ENCODE peak calls at places on chromosomes 16 and 17, in ten cellular contexts. One of them, this sample, is unnamed.

GRCh38 chr17:72333570-72333969 is 212.8 kb downstream of the SOX9 start:
- DNase-seq in PC-9: no peak
- DNase-seq in cardiac fibroblast: no peak
- DNase-seq in ovary: no peak
- DNase-seq in keratinocyte: no peak
- DNase-seq in fibroblast of lung: no peak
- DNase-seq in mucosa of descending colon: no peak
- DNase-seq in fibroblast of villous mesenchyme: no peak
- DNase-seq in GM06990: no peak
- DNase-seq in Panc1: no peak
- DNase-seq in this sample: no peak

GRCh38 chr16:65757064-65757463 is 609.4 kb upstream of the CDH5 start:
- DNase-seq in PC-9: no peak
- DNase-seq in fibroblast of villous mesenchyme: no peak
- DNase-seq in ovary: peak
- DNase-seq in Panc1: no peak
- DNase-seq in GM06990: no peak
- DNase-seq in mucosa of descending colon: no peak
- DNase-seq in keratinocyte: no peak
- DNase-seq in fibroblast of lung: no peak
- DNase-seq in cardiac fibroblast: peak
- DNase-seq in this sample: peak

GRCh38 chr17:4869599-4869998 is 29.7 kb upstream of the C17orf107 start:
- DNase-seq in Panc1: no peak
- DNase-seq in ovary: no peak
- DNase-seq in cardiac fibroblast: no peak
- DNase-seq in PC-9: no peak
- DNase-seq in mucosa of descending colon: no peak
- DNase-seq in keratinocyte: no peak
- DNase-seq in GM06990: no peak
- DNase-seq in fibroblast of villous mesenchyme: no peak
- DNase-seq in fibroblast of lung: no peak
- DNase-seq in this sample: no peak

GRCh38 chr17:64343833-64344637 is 46.6 kb downstream of the PECAM1 start:
- DNase-seq in PC-9: peak
- DNase-seq in Panc1: no peak
- DNase-seq in fibroblast of villous mesenchyme: peak
- DNase-seq in mucosa of descending colon: peak
- DNase-seq in cardiac fibroblast: peak
- DNase-seq in ovary: peak
- DNase-seq in GM06990: no peak
- DNase-seq in fibroblast of lung: peak
- DNase-seq in keratinocyte: no peak
- DNase-seq in this sample: peak

GRCh38 chr17:41976142-41976768 is 9.7 kb downstream of the CNP start:
- DNase-seq in GM06990: no peak
- DNase-seq in PC-9: no peak
- DNase-seq in cardiac fibroblast: no peak
- DNase-seq in mucosa of descending colon: no peak
- DNase-seq in fibroblast of villous mesenchyme: peak
- DNase-seq in Panc1: no peak
- DNase-seq in keratinocyte: no peak
- DNase-seq in fibroblast of lung: no peak
- DNase-seq in ovary: peak
- DNase-seq in this sample: peak

GRCh38 chr17:7280519-7281073 is 922 bp upstream of the SLC2A4 start:
- DNase-seq in GM06990: peak
- DNase-seq in ovary: peak
- DNase-seq in PC-9: peak
- DNase-seq in fibroblast of lung: peak
- DNase-seq in mucosa of descending colon: peak
- DNase-seq in fibroblast of villous mesenchyme: peak
- DNase-seq in keratinocyte: peak
- DNase-seq in Panc1: peak
- DNase-seq in cardiac fibroblast: peak
- DNase-seq in this sample: peak

GRCh38 chr16:81696959-81697293 is 82.2 kb upstream of the PLCG2 start:
- DNase-seq in Panc1: no peak
- DNase-seq in mucosa of descending colon: no peak
- DNase-seq in keratinocyte: no peak
- DNase-seq in cardiac fibroblast: no peak
- DNase-seq in GM06990: no peak
- DNase-seq in PC-9: no peak
- DNase-seq in fibroblast of lung: no peak
- DNase-seq in ovary: no peak
- DNase-seq in fibroblast of villous mesenchyme: no peak
- DNase-seq in this sample: no peak

GRCh38 chr17:80477647-80478478 is 1.5 kb upstream of the NPTX1 start:
- DNase-seq in PC-9: no peak
- DNase-seq in Panc1: no peak
- DNase-seq in fibroblast of lung: peak
- DNase-seq in keratinocyte: no peak
- DNase-seq in mucosa of descending colon: peak
- DNase-seq in GM06990: no peak
- DNase-seq in cardiac fibroblast: peak
- DNase-seq in fibroblast of villous mesenchyme: peak
- DNase-seq in ovary: peak
- DNase-seq in this sample: peak

GRCh38 chr17:6231465-6231864 is 161.3 kb downstream of the WSCD1 start:
- DNase-seq in ovary: no peak
- DNase-seq in GM06990: no peak
- DNase-seq in Panc1: no peak
- DNase-seq in fibroblast of villous mesenchyme: no peak
- DNase-seq in PC-9: no peak
- DNase-seq in mucosa of descending colon: no peak
- DNase-seq in keratinocyte: no peak
- DNase-seq in cardiac fibroblast: no peak
- DNase-seq in fibroblast of lung: no peak
- DNase-seq in this sample: no peak

GRCh38 chr17:33234930-33235685 is 58.0 kb downstream of the ASIC2 start:
- DNase-seq in keratinocyte: peak
- DNase-seq in Panc1: peak
- DNase-seq in GM06990: no peak
- DNase-seq in mucosa of descending colon: peak
- DNase-seq in fibroblast of lung: peak
- DNase-seq in fibroblast of villous mesenchyme: peak
- DNase-seq in ovary: peak
- DNase-seq in cardiac fibroblast: peak
- DNase-seq in PC-9: peak
- DNase-seq in this sample: peak

GRCh38 chr16:28925386-28926228 is 569 bp upstream of the RABEP2 start:
- DNase-seq in PC-9: peak
- DNase-seq in cardiac fibroblast: peak
- DNase-seq in mucosa of descending colon: peak
- DNase-seq in ovary: no peak
- DNase-seq in Panc1: no peak
- DNase-seq in fibroblast of lung: peak
- DNase-seq in keratinocyte: peak
- DNase-seq in GM06990: peak
- DNase-seq in fibroblast of villous mesenchyme: peak
- DNase-seq in this sample: peak

GRCh38 chr17:53626286-53626685 is 196.4 kb upstream of the KIF2B start:
- DNase-seq in ovary: no peak
- DNase-seq in fibroblast of villous mesenchyme: no peak
- DNase-seq in cardiac fibroblast: peak
- DNase-seq in PC-9: no peak
- DNase-seq in Panc1: no peak
- DNase-seq in fibroblast of lung: peak
- DNase-seq in keratinocyte: peak
- DNase-seq in mucosa of descending colon: no peak
- DNase-seq in GM06990: no peak
- DNase-seq in this sample: peak

GRCh38 chr16:4660454-4661007 is 32.8 kb upstream of the NUDT16L1 start:
- DNase-seq in cardiac fibroblast: peak
- DNase-seq in PC-9: no peak
- DNase-seq in keratinocyte: no peak
- DNase-seq in fibroblast of lung: peak
- DNase-seq in fibroblast of villous mesenchyme: peak
- DNase-seq in ovary: no peak
- DNase-seq in GM06990: peak
- DNase-seq in mucosa of descending colon: peak
- DNase-seq in Panc1: no peak
- DNase-seq in this sample: peak

GRCh38 chr17:8745586-8746500 is 1.2 kb upstream of the CCDC42 start:
- DNase-seq in cardiac fibroblast: peak
- DNase-seq in Panc1: no peak
- DNase-seq in keratinocyte: no peak
- DNase-seq in fibroblast of villous mesenchyme: peak
- DNase-seq in mucosa of descending colon: peak
- DNase-seq in fibroblast of lung: peak
- DNase-seq in ovary: peak
- DNase-seq in PC-9: peak
- DNase-seq in GM06990: peak
- DNase-seq in this sample: peak

GRCh38 chr17:19753049-19753444 is 4.9 kb upstream of the ALDH3A1 start:
- DNase-seq in fibroblast of lung: peak
- DNase-seq in keratinocyte: peak
- DNase-seq in PC-9: peak
- DNase-seq in GM06990: no peak
- DNase-seq in Panc1: peak
- DNase-seq in fibroblast of villous mesenchyme: no peak
- DNase-seq in cardiac fibroblast: peak
- DNase-seq in mucosa of descending colon: peak
- DNase-seq in ovary: no peak
- DNase-seq in this sample: peak

GRCh38 chr17:81958633-81959342 is 2.2 kb downstream of the NOTUM start:
- DNase-seq in Panc1: no peak
- DNase-seq in ovary: no peak
- DNase-seq in fibroblast of lung: no peak
- DNase-seq in mucosa of descending colon: no peak
- DNase-seq in fibroblast of villous mesenchyme: no peak
- DNase-seq in keratinocyte: no peak
- DNase-seq in GM06990: no peak
- DNase-seq in PC-9: no peak
- DNase-seq in cardiac fibroblast: no peak
- DNase-seq in this sample: no peak
- TF ChIP-seq CTCF in Panc1: no peak
- TF ChIP-seq CTCF in ovary: no peak
- TF ChIP-seq CTCF in fibroblast of lung: no peak
- TF ChIP-seq CTCF in mucosa of descending colon: no peak
- TF ChIP-seq CTCF in fibroblast of villous mesenchyme: no peak
- TF ChIP-seq CTCF in keratinocyte: no peak
- TF ChIP-seq CTCF in GM06990: no peak
- TF ChIP-seq CTCF in PC-9: no peak
- TF ChIP-seq CTCF in cardiac fibroblast: no peak
- TF ChIP-seq CTCF in this sample: no peak

GRCh38 chr17:45854209-45854608 is 9.5 kb downstream of the SPPL2C start:
- DNase-seq in fibroblast of lung: no peak
- DNase-seq in fibroblast of villous mesenchyme: no peak
- DNase-seq in cardiac fibroblast: no peak
- DNase-seq in mucosa of descending colon: no peak
- DNase-seq in ovary: no peak
- DNase-seq in Panc1: no peak
- DNase-seq in GM06990: no peak
- DNase-seq in keratinocyte: no peak
- DNase-seq in PC-9: no peak
- DNase-seq in this sample: no peak
- H3K4me3 ChIP-seq in fibroblast of lung: no peak
- H3K4me3 ChIP-seq in fibroblast of villous mesenchyme: no peak
- H3K4me3 ChIP-seq in cardiac fibroblast: no peak
- H3K4me3 ChIP-seq in mucosa of descending colon: no peak
- H3K4me3 ChIP-seq in ovary: no peak
- H3K4me3 ChIP-seq in Panc1: no peak
- H3K4me3 ChIP-seq in GM06990: no peak
- H3K4me3 ChIP-seq in keratinocyte: no peak
- H3K4me3 ChIP-seq in PC-9: no peak
- H3K4me3 ChIP-seq in this sample: no peak

GRCh38 chr17:75876938-75877751 is 1.2 kb downstream of the TRIM47 start:
- DNase-seq in Panc1: no peak
- DNase-seq in GM06990: peak
- DNase-seq in fibroblast of lung: peak
- DNase-seq in keratinocyte: no peak
- DNase-seq in mucosa of descending colon: peak
- DNase-seq in PC-9: peak
- DNase-seq in fibroblast of villous mesenchyme: peak
- DNase-seq in ovary: peak
- DNase-seq in cardiac fibroblast: peak
- DNase-seq in this sample: peak

GRCh38 chr17:75876190-75876937 is 2.0 kb downstream of the TRIM47 start:
- DNase-seq in cardiac fibroblast: peak
- DNase-seq in fibroblast of lung: no peak
- DNase-seq in GM06990: peak
- DNase-seq in PC-9: no peak
- DNase-seq in ovary: no peak
- DNase-seq in keratinocyte: peak
- DNase-seq in mucosa of descending colon: peak
- DNase-seq in Panc1: no peak
- DNase-seq in fibroblast of villous mesenchyme: no peak
- DNase-seq in this sample: no peak

GRCh38 chr17:75875940-75876189 is 2.5 kb downstream of the TRIM47 start:
- DNase-seq in keratinocyte: no peak
- DNase-seq in GM06990: no peak
- DNase-seq in ovary: no peak
- DNase-seq in fibroblast of villous mesenchyme: no peak
- DNase-seq in PC-9: peak
- DNase-seq in Panc1: no peak
- DNase-seq in mucosa of descending colon: no peak
- DNase-seq in fibroblast of lung: no peak
- DNase-seq in cardiac fibroblast: peak
- DNase-seq in this sample: no peak

GRCh38 chr17:75877752-75878173 is 618 bp downstream of the TRIM47 start:
- DNase-seq in Panc1: no peak
- DNase-seq in fibroblast of lung: peak
- DNase-seq in cardiac fibroblast: peak
- DNase-seq in ovary: peak
- DNase-seq in GM06990: peak
- DNase-seq in keratinocyte: no peak
- DNase-seq in PC-9: peak
- DNase-seq in fibroblast of villous mesenchyme: peak
- DNase-seq in mucosa of descending colon: peak
- DNase-seq in this sample: peak

GRCh38 chr17:75878174-75878998 is at the start of gene TRIM47:
- DNase-seq in PC-9: peak
- DNase-seq in GM06990: peak
- DNase-seq in fibroblast of villous mesenchyme: peak
- DNase-seq in cardiac fibroblast: peak
- DNase-seq in fibroblast of lung: peak
- DNase-seq in Panc1: no peak
- DNase-seq in keratinocyte: no peak
- DNase-seq in ovary: peak
- DNase-seq in mucosa of descending colon: peak
- DNase-seq in this sample: peak
- TF ChIP-seq CTCF in PC-9: no peak
- TF ChIP-seq CTCF in GM06990: no peak
- TF ChIP-seq CTCF in fibroblast of villous mesenchyme: peak
- TF ChIP-seq CTCF in cardiac fibroblast: peak
- TF ChIP-seq CTCF in fibroblast of lung: peak
- TF ChIP-seq CTCF in Panc1: no peak
- TF ChIP-seq CTCF in keratinocyte: peak
- TF ChIP-seq CTCF in ovary: peak
- TF ChIP-seq CTCF in mucosa of descending colon: no peak
- TF ChIP-seq CTCF in this sample: peak

DNA sequence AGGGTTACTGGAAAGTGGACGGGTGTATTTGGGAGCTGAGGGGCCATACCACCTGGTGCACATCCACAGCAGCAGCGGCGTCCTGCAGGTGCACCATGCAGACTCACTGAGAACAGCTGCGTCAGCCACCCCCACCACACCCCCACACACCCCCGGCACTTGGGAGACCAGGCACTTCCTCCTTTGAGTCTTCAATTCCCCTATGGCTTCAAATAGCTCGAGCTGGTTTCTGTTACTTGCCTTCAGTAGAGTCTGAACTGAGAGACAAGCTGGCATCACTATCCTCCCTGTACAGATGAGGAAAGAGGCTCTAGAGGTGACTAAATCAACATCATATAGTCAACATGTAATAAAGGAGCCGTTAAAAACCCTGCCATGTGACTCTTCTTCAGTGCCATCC is 15.4 kb downstream of the CUEDC1 start:
- DNase-seq in GM06990: peak
- DNase-seq in cardiac fibroblast: no peak
- DNase-seq in mucosa of descending colon: peak
- DNase-seq in PC-9: no peak
- DNase-seq in ovary: no peak
- DNase-seq in keratinocyte: no peak
- DNase-seq in fibroblast of lung: no peak
- DNase-seq in Panc1: no peak
- DNase-seq in fibroblast of villous mesenchyme: no peak
- DNase-seq in this sample: no peak
- H3K4me3 ChIP-seq in GM06990: peak
- H3K4me3 ChIP-seq in cardiac fibroblast: no peak
- H3K4me3 ChIP-seq in mucosa of descending colon: no peak
- H3K4me3 ChIP-seq in PC-9: no peak
- H3K4me3 ChIP-seq in ovary: no peak
- H3K4me3 ChIP-seq in keratinocyte: no peak
- H3K4me3 ChIP-seq in fibroblast of lung: no peak
- H3K4me3 ChIP-seq in Panc1: no peak
- H3K4me3 ChIP-seq in fibroblast of villous mesenchyme: no peak
- H3K4me3 ChIP-seq in this sample: no peak